ENCODE peak calls at places on chromosomes 6 and 20, in six cellular contexts. One of them, this sample, is unnamed.

GRCh38 chr6:26328265-26328844 is 36.6 kb upstream of the BTN3A2 start:
- DNase-seq in AG10803: no peak
- DNase-seq in astrocyte: no peak
- DNase-seq in stomach: no peak
- DNase-seq in HFF-Myc: no peak
- DNase-seq in lower lobe of right lung: no peak
- DNase-seq in this sample: no peak

GRCh38 chr6:113178349-113178748 is 678.8 kb upstream of the MARCKS start:
- DNase-seq in stomach: no peak
- DNase-seq in lower lobe of right lung: no peak
- DNase-seq in HFF-Myc: no peak
- DNase-seq in astrocyte: peak; percentile 51
- DNase-seq in AG10803: no peak
- DNase-seq in this sample: no peak

GRCh38 chr20:32474009-32474716 is 111.0 kb downstream of the NOL4L start:
- DNase-seq in lower lobe of right lung: no peak
- DNase-seq in stomach: no peak
- DNase-seq in HFF-Myc: no peak
- DNase-seq in astrocyte: no peak
- DNase-seq in AG10803: no peak
- DNase-seq in this sample: no peak

GRCh38 chr6:104955927-104956662 is 812 bp upstream of the LIN28B start:
- DNase-seq in AG10803: no peak
- DNase-seq in stomach: no peak
- DNase-seq in lower lobe of right lung: no peak
- DNase-seq in astrocyte: no peak
- DNase-seq in HFF-Myc: no peak
- DNase-seq in this sample: no peak

GRCh38 chr6:103854059-103854458 is 1005.7 kb downstream of the HACE1 start:
- DNase-seq in astrocyte: no peak
- DNase-seq in AG10803: no peak
- DNase-seq in stomach: no peak
- DNase-seq in lower lobe of right lung: no peak
- DNase-seq in HFF-Myc: no peak
- DNase-seq in this sample: no peak

GRCh38 chr20:38007526-38007925 is 25.7 kb downstream of the TTI1 start:
- DNase-seq in HFF-Myc: no peak
- DNase-seq in stomach: no peak
- DNase-seq in astrocyte: no peak
- DNase-seq in AG10803: no peak
- DNase-seq in lower lobe of right lung: no peak
- DNase-seq in this sample: no peak

GRCh38 chr6:132084811-132085509 is 133.8 kb upstream of the CCN2 start:
- DNase-seq in AG10803: peak; percentile 99
- DNase-seq in lower lobe of right lung: no peak
- DNase-seq in astrocyte: peak; percentile 99
- DNase-seq in stomach: no peak
- DNase-seq in HFF-Myc: peak; percentile 48
- DNase-seq in this sample: peak; percentile 88

GRCh38 chr6:21612067-21612745 is 18.7 kb downstream of the SOX4 start:
- DNase-seq in HFF-Myc: no peak
- DNase-seq in lower lobe of right lung: no peak
- DNase-seq in astrocyte: no peak
- DNase-seq in AG10803: no peak
- DNase-seq in stomach: no peak
- DNase-seq in this sample: no peak

GRCh38 chr6:29490552-29490951 is 2.8 kb upstream of the MAS1L start:
- DNase-seq in lower lobe of right lung: no peak
- DNase-seq in AG10803: no peak
- DNase-seq in astrocyte: no peak
- DNase-seq in stomach: no peak
- DNase-seq in HFF-Myc: no peak
- DNase-seq in this sample: no peak

GRCh38 chr6:152233547-152234320 is 403.4 kb downstream of the SYNE1 start:
- DNase-seq in AG10803: no peak
- DNase-seq in stomach: no peak
- DNase-seq in HFF-Myc: no peak
- DNase-seq in astrocyte: no peak
- DNase-seq in lower lobe of right lung: no peak
- DNase-seq in this sample: no peak

GRCh38 chr20:11076434-11076833 is 402.6 kb upstream of the JAG1 start:
- DNase-seq in HFF-Myc: no peak
- DNase-seq in lower lobe of right lung: no peak
- DNase-seq in astrocyte: no peak
- DNase-seq in AG10803: no peak
- DNase-seq in stomach: no peak
- DNase-seq in this sample: no peak

GRCh38 chr6:38100380-38100779 is 280.9 kb downstream of the ZFAND3 start:
- DNase-seq in HFF-Myc: no peak
- DNase-seq in astrocyte: no peak
- DNase-seq in AG10803: no peak
- DNase-seq in stomach: no peak
- DNase-seq in lower lobe of right lung: no peak
- DNase-seq in this sample: no peak

GRCh38 chr6:94622784-94623183 is 954.6 kb upstream of the MANEA start:
- DNase-seq in AG10803: no peak
- DNase-seq in lower lobe of right lung: no peak
- DNase-seq in HFF-Myc: no peak
- DNase-seq in astrocyte: no peak
- DNase-seq in stomach: no peak
- DNase-seq in this sample: no peak

GRCh38 chr20:59063358-59064213 is 21.0 kb upstream of the PRELID3B start:
- DNase-seq in stomach: no peak
- DNase-seq in AG10803: peak; percentile 9
- DNase-seq in lower lobe of right lung: no peak
- DNase-seq in astrocyte: peak; percentile 92
- DNase-seq in HFF-Myc: peak; percentile 75
- DNase-seq in this sample: peak; percentile 48

GRCh38 chr6:4133941-4134838 is 1.2 kb downstream of the ECI2 start:
- DNase-seq in stomach: peak; percentile 30
- DNase-seq in astrocyte: no peak
- DNase-seq in HFF-Myc: no peak
- DNase-seq in lower lobe of right lung: peak; percentile 57
- DNase-seq in AG10803: no peak
- DNase-seq in this sample: no peak

GRCh38 chr6:158040051-158040803 is 58.6 kb downstream of the SYNJ2 start:
- DNase-seq in astrocyte: peak; percentile 100
- DNase-seq in HFF-Myc: peak; percentile 87
- DNase-seq in AG10803: peak; percentile 90
- DNase-seq in lower lobe of right lung: peak; percentile 5
- DNase-seq in stomach: no peak
- DNase-seq in this sample: peak; percentile 98

GRCh38 chr6:111813247-111814162 is 59.7 kb downstream of the FYN start:
- DNase-seq in HFF-Myc: no peak
- DNase-seq in stomach: no peak
- DNase-seq in lower lobe of right lung: no peak
- DNase-seq in AG10803: peak; percentile 80
- DNase-seq in astrocyte: peak; percentile 89
- DNase-seq in this sample: no peak

GRCh38 chr6:26122005-26122388 is 34.8 kb downstream of the HFE start:
- DNase-seq in AG10803: no peak
- DNase-seq in HFF-Myc: no peak
- DNase-seq in lower lobe of right lung: no peak
- DNase-seq in stomach: no peak
- DNase-seq in astrocyte: no peak
- DNase-seq in this sample: no peak

GRCh38 chr20:53138454-53139291 is 166.5 kb downstream of the TSHZ2 start:
- DNase-seq in lower lobe of right lung: no peak
- DNase-seq in HFF-Myc: no peak
- DNase-seq in stomach: no peak
- DNase-seq in astrocyte: no peak
- DNase-seq in AG10803: peak; percentile 36
- DNase-seq in this sample: no peak

GRCh38 chr20:51284161-51284560 is 258.4 kb downstream of the NFATC2 start:
- DNase-seq in AG10803: no peak
- DNase-seq in astrocyte: no peak
- DNase-seq in stomach: no peak
- DNase-seq in lower lobe of right lung: no peak
- DNase-seq in HFF-Myc: no peak
- DNase-seq in this sample: peak; percentile 18

GRCh38 chr20:15742627-15743026 is 830.6 kb downstream of the KIF16B start:
- DNase-seq in stomach: no peak
- DNase-seq in lower lobe of right lung: no peak
- DNase-seq in AG10803: no peak
- DNase-seq in HFF-Myc: no peak
- DNase-seq in astrocyte: no peak
- DNase-seq in this sample: no peak

GRCh38 chr20:2602746-2603145 is 49.7 kb upstream of the NOP56 start:
- DNase-seq in astrocyte: no peak
- DNase-seq in stomach: no peak
- DNase-seq in lower lobe of right lung: no peak
- DNase-seq in HFF-Myc: no peak
- DNase-seq in AG10803: no peak
- DNase-seq in this sample: no peak

GRCh38 chr6:134169881-134170486 is 117.6 kb upstream of the SLC2A12 start:
- DNase-seq in stomach: no peak
- DNase-seq in lower lobe of right lung: no peak
- DNase-seq in HFF-Myc: no peak
- DNase-seq in AG10803: peak; percentile 14
- DNase-seq in astrocyte: no peak
- DNase-seq in this sample: no peak

GRCh38 chr20:52064936-52065335 is 126.6 kb downstream of the ZFP64 start:
- DNase-seq in AG10803: no peak
- DNase-seq in lower lobe of right lung: no peak
- DNase-seq in stomach: no peak
- DNase-seq in astrocyte: no peak
- DNase-seq in HFF-Myc: no peak
- DNase-seq in this sample: no peak

GRCh38 chr6:6556162-6556737 is 32.3 kb upstream of the LY86 start:
- DNase-seq in astrocyte: no peak
- DNase-seq in AG10803: peak; percentile 2
- DNase-seq in stomach: no peak
- DNase-seq in HFF-Myc: no peak
- DNase-seq in lower lobe of right lung: no peak
- DNase-seq in this sample: no peak

GRCh38 chr6:135540207-135540877 is 42.8 kb upstream of the AHI1 start:
- DNase-seq in lower lobe of right lung: no peak
- DNase-seq in stomach: no peak
- DNase-seq in AG10803: peak; percentile 42
- DNase-seq in astrocyte: peak; percentile 37
- DNase-seq in HFF-Myc: no peak
- DNase-seq in this sample: peak; percentile 54

GRCh38 chr20:10453241-10453640 is 18.1 kb downstream of the SLX4IP start:
- DNase-seq in HFF-Myc: no peak
- DNase-seq in AG10803: no peak
- DNase-seq in astrocyte: no peak
- DNase-seq in lower lobe of right lung: no peak
- DNase-seq in stomach: no peak
- DNase-seq in this sample: no peak

GRCh38 chr20:8657664-8658063 is 411.2 kb upstream of the PLCB4 start:
- DNase-seq in AG10803: no peak
- DNase-seq in astrocyte: no peak
- DNase-seq in HFF-Myc: no peak
- DNase-seq in lower lobe of right lung: no peak
- DNase-seq in stomach: no peak
- DNase-seq in this sample: no peak

GRCh38 chr6:116444092-116444491 is 17.1 kb upstream of the CALHM6 start:
- DNase-seq in HFF-Myc: peak; percentile 26
- DNase-seq in lower lobe of right lung: no peak
- DNase-seq in AG10803: peak; percentile 54
- DNase-seq in stomach: no peak
- DNase-seq in astrocyte: no peak
- DNase-seq in this sample: peak; percentile 28

GRCh38 chr20:58854638-58855471 is 2.3 kb downstream of the GNAS start:
- DNase-seq in AG10803: no peak
- DNase-seq in lower lobe of right lung: no peak
- DNase-seq in stomach: no peak
- DNase-seq in HFF-Myc: no peak
- DNase-seq in astrocyte: no peak
- DNase-seq in this sample: no peak

GRCh38 chr6:27651371-27651732 is 178.4 kb upstream of the ZNF184 start:
- DNase-seq in astrocyte: peak; percentile 39
- DNase-seq in stomach: no peak
- DNase-seq in lower lobe of right lung: no peak
- DNase-seq in AG10803: no peak
- DNase-seq in HFF-Myc: no peak
- DNase-seq in this sample: peak; percentile 30

GRCh38 chr6:33452496-33452895 is 1.9 kb upstream of the ZBTB9 start:
- DNase-seq in AG10803: no peak
- DNase-seq in lower lobe of right lung: no peak
- DNase-seq in HFF-Myc: no peak
- DNase-seq in astrocyte: no peak
- DNase-seq in stomach: no peak
- DNase-seq in this sample: no peak

GRCh38 chr6:4967301-4968030 is 36.4 kb downstream of the RPP40 start:
- DNase-seq in lower lobe of right lung: no peak
- DNase-seq in AG10803: peak; percentile 67
- DNase-seq in stomach: no peak
- DNase-seq in astrocyte: no peak
- DNase-seq in HFF-Myc: no peak
- DNase-seq in this sample: no peak

GRCh38 chr6:15058200-15059070 is 187.4 kb upstream of the JARID2 start:
- DNase-seq in HFF-Myc: no peak
- DNase-seq in lower lobe of right lung: no peak
- DNase-seq in stomach: no peak
- DNase-seq in AG10803: no peak
- DNase-seq in astrocyte: no peak
- DNase-seq in this sample: no peak
- TF ChIP-seq CTCF in HFF-Myc: no peak
- TF ChIP-seq CTCF in lower lobe of right lung: no peak
- TF ChIP-seq CTCF in stomach: no peak
- TF ChIP-seq CTCF in AG10803: no peak
- TF ChIP-seq CTCF in astrocyte: peak; percentile 18
- TF ChIP-seq CTCF in this sample: no peak

GRCh38 chr6:117920493-117920845 is 13.4 kb downstream of the SLC35F1 start:
- DNase-seq in AG10803: no peak
- DNase-seq in stomach: no peak
- DNase-seq in lower lobe of right lung: no peak
- DNase-seq in astrocyte: no peak
- DNase-seq in HFF-Myc: no peak
- DNase-seq in this sample: no peak
- H3K4me3 ChIP-seq in AG10803: no peak overlapping the region
- H3K4me3 ChIP-seq in stomach: peak overlapping the region; percentile 46
- H3K4me3 ChIP-seq in lower lobe of right lung: peak overlapping the region; percentile 31
- H3K4me3 ChIP-seq in astrocyte: peak overlapping the region; percentile 58
- H3K4me3 ChIP-seq in HFF-Myc: no peak overlapping the region
- H3K4me3 ChIP-seq in this sample: peak overlapping the region; percentile 44

DNA sequence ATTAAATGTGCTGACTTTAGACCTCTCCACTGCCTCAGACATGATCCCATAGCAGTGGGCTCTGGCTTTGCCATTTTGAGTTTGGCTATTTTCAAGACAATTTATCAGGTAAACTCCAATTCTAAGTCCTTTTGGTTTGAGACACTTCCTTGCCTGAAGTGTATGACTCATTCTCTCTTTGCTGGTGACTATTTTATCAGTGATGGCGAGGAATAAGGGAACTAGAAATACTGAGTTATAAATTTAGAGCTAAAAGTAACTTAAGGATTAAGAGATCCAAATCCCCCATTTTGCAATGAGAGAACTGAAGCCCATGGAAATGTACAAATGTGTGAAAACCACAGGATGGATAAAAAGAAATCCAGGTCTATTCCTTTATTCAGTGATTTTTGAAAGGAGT is 30.9 kb upstream of the CD83 start:
- DNase-seq in HFF-Myc: no peak
- DNase-seq in stomach: no peak
- DNase-seq in lower lobe of right lung: no peak
- DNase-seq in AG10803: no peak
- DNase-seq in astrocyte: peak; percentile 16
- DNase-seq in this sample: no peak
- TF ChIP-seq CTCF in HFF-Myc: no peak
- TF ChIP-seq CTCF in stomach: no peak
- TF ChIP-seq CTCF in lower lobe of right lung: no peak
- TF ChIP-seq CTCF in AG10803: no peak
- TF ChIP-seq CTCF in astrocyte: no peak
- TF ChIP-seq CTCF in this sample: no peak

GRCh38 chr6:169212897-169213813 is 40.5 kb downstream of the THBS2 start:
- DNase-seq in AG10803: peak; percentile 83
- DNase-seq in stomach: peak; percentile 92
- DNase-seq in HFF-Myc: peak; percentile 67
- DNase-seq in astrocyte: peak; percentile 70
- DNase-seq in lower lobe of right lung: peak; percentile 93
- DNase-seq in this sample: peak; percentile 84
- H3K4me3 ChIP-seq in AG10803: peak overlapping the region; percentile 16
- H3K4me3 ChIP-seq in stomach: peak overlapping the region; percentile 32
- H3K4me3 ChIP-seq in HFF-Myc: no peak overlapping the region
- H3K4me3 ChIP-seq in astrocyte: peak overlapping the region; percentile 47
- H3K4me3 ChIP-seq in lower lobe of right lung: peak overlapping the region; percentile 45
- H3K4me3 ChIP-seq in this sample: no peak overlapping the region

This sample was measured in brain microvascular endothelial cell.